ENCODE peak calls at places on chromosome 1, in ten cellular contexts. S is fibroblast of the conjunctiva; V is stimulated activated CD8-positive, alpha-beta memory T cell treated with anti-CD3 and anti-CD28 coated beads, Interleukin-7, amount 100 ng/mL, for 24 hours; N is activated naive CD4-positive, alpha-beta T cell; B is AG20443; C is AG10803; Z is HCT116; X is NCI-H510A treated with DMSO at 0.1 percent for 48 hours; T is coronary artery; U is heart right ventricle. D is an unnamed sample.

GRCh38 chr1:47771766-47772165 is 225.4 kb downstream of the TRABD2B start:
- DNase-seq in S (no peak), V (no peak), N (no peak), B (no peak), C (no peak), Z (no peak), X (peak), T (no peak), U (no peak), D (no peak)

GRCh38 chr1:19209439-19209989 is 552 bp downstream of the UBR4 start:
- DNase-seq in S (peak), V (peak), N (peak), B (peak), C (peak), Z (no peak), X (no peak), T (no peak), U (no peak), D (no peak)

GRCh38 chr1:95023399-95024050 is 49.2 kb downstream of the ALG14 start:
- DNase-seq in S (peak), V (no peak), N (no peak), B (peak), C (peak), Z (no peak), X (no peak), T (no peak), U (no peak), D (no peak)

GRCh38 chr1:191963781-191964455 is 194.3 kb upstream of the RGS18 start:
- DNase-seq in S (no peak), V (no peak), N (no peak), B (no peak), C (no peak), Z (no peak), X (no peak), T (no peak), U (no peak), D (no peak)

GRCh38 chr1:117612517-117613248 is 6.8 kb downstream of the TENT5C start:
- DNase-seq in S (peak), V (no peak), N (no peak), B (peak), C (no peak), Z (peak), X (no peak), T (peak), U (no peak), D (no peak)

GRCh38 chr1:221907531-221907930 is 165.6 kb upstream of the DUSP10 start:
- DNase-seq in S (no peak), V (no peak), N (no peak), B (no peak), C (no peak), Z (no peak), X (no peak), T (no peak), U (no peak), D (no peak)

GRCh38 chr1:97551113-97551512 is 369.7 kb downstream of the DPYD start:
- DNase-seq in S (no peak), V (no peak), N (no peak), B (no peak), C (peak), Z (no peak), X (no peak), T (no peak), U (no peak), D (no peak)

GRCh38 chr1:212457740-212458338 is 25.1 kb downstream of the NENF start:
- DNase-seq in S (peak), V (peak), N (no peak), B (peak), C (no peak), Z (peak), X (peak), T (no peak), U (no peak), D (peak)

GRCh38 chr1:18918417-18918816 is 16.1 kb upstream of the ALDH4A1 start:
- DNase-seq in S (no peak), V (no peak), N (no peak), B (no peak), C (no peak), Z (no peak), X (no peak), T (no peak), U (no peak), D (no peak)

GRCh38 chr1:236603896-236604217 is 459 bp downstream of the HEATR1 start:
- DNase-seq in S (no peak), V (peak), N (no peak), B (peak), C (peak), Z (no peak), X (no peak), T (no peak), U (no peak), D (no peak)

GRCh38 chr1:234776256-234776874 is 166.4 kb upstream of the IRF2BP2 start:
- DNase-seq in S (no peak), V (no peak), N (peak), B (peak), C (no peak), Z (no peak), X (no peak), T (peak), U (no peak), D (no peak)

GRCh38 chr1:21212126-21212525 is 35.4 kb upstream of the EIF4G3 start:
- DNase-seq in S (no peak), V (no peak), N (no peak), B (peak), C (peak), Z (no peak), X (no peak), T (no peak), U (no peak), D (no peak)

GRCh38 chr1:22494144-22494543 is 42.5 kb downstream of the ZBTB40 start:
- DNase-seq in S (no peak), V (no peak), N (no peak), B (no peak), C (no peak), Z (no peak), X (no peak), T (no peak), U (no peak), D (no peak)

GRCh38 chr1:156285437-156285836 is 1.3 kb downstream of the TMEM79 start:
- DNase-seq in S (no peak), V (no peak), N (no peak), B (no peak), C (no peak), Z (no peak), X (no peak), T (no peak), U (no peak), D (no peak)

GRCh38 chr1:170538687-170539086 is 6.7 kb downstream of the GORAB start:
- DNase-seq in S (no peak), V (no peak), N (no peak), B (no peak), C (no peak), Z (no peak), X (no peak), T (no peak), U (no peak), D (no peak)

GRCh38 chr1:177620636-177621190 is 349.1 kb downstream of the SEC16B start:
- DNase-seq in S (no peak), V (no peak), N (no peak), B (peak), C (peak), Z (no peak), X (peak), T (no peak), U (no peak), D (no peak)

GRCh38 chr1:154812911-154813816 is 56.9 kb downstream of the KCNN3 start:
- DNase-seq in S (no peak), V (no peak), N (no peak), B (no peak), C (no peak), Z (no peak), X (peak), T (no peak), U (peak), D (no peak)

GRCh38 chr1:67862685-67863084 is 29.4 kb upstream of the GNG12 start:
- DNase-seq in S (no peak), V (no peak), N (no peak), B (no peak), C (no peak), Z (no peak), X (no peak), T (no peak), U (no peak), D (no peak)

GRCh38 chr1:230243583-230244377 is 176.7 kb downstream of the GALNT2 start:
- DNase-seq in S (no peak), V (no peak), N (no peak), B (no peak), C (peak), Z (no peak), X (no peak), T (no peak), U (no peak), D (no peak)

GRCh38 chr1:119713538-119714456 is 2.1 kb downstream of the PHGDH start:
- DNase-seq in S (no peak), V (no peak), N (no peak), B (peak), C (peak), Z (no peak), X (peak), T (peak), U (no peak), D (no peak)